ENCODE peak calls at places on chromosome 15, in nine cellular contexts. M is stimulated activated CD8-positive, alpha-beta memory T cell treated with anti-CD3 and anti-CD28 coated beads, Interleukin-15, amount 100 ng/mL, for 4 hours; W is activated T-cell treated with anti-CD3 and anti-CD28 coated beads for 1 hour; A is mesenteric fat pad; D is activated CD8-positive, alpha-beta memory T cell treated with anti-CD3 and anti-CD28 coated beads for 48 hours; J is hippocampal formation; X is stimulated activated CD4-positive, alpha-beta T cell treated with anti-CD3 and anti-CD28 coated beads, Interleukin-1b, Interleukin-23, amount 100 ng/mL, for 1 hour; R is Peyer's patch; O is cardiac fibroblast. H is an unnamed sample.

GRCh38 chr15:53837263-53837662 is 77.8 kb upstream of the WDR72 start:
- DNase-seq in O (no peak), J (no peak), M (no peak), R (no peak), W (no peak), A (no peak), D (no peak), X (no peak), H (no peak)

GRCh38 chr15:68764090-68764489 is 56.6 kb downstream of the ANP32A start:
- DNase-seq in D (no peak), W (no peak), X (no peak), O (no peak), A (no peak), J (no peak), M (no peak), R (no peak), H (no peak)

GRCh38 chr15:35362195-35362829 is 183.7 kb downstream of the DPH6 start:
- DNase-seq in W (no peak), R (no peak), M (no peak), X (no peak), A (no peak), J (no peak), O (peak; percentile 61), D (no peak), H (no peak)

GRCh38 chr15:47674576-47675232 is 42.6 kb upstream of the SEMA6D start:
- DNase-seq in X (no peak), M (no peak), W (no peak), O (no peak), A (no peak), D (no peak), R (no peak), J (no peak), H (no peak)

GRCh38 chr15:36590838-36591237 is 11.4 kb downstream of the CDIN1 start:
- DNase-seq in J (no peak), W (no peak), O (peak; percentile 88), A (no peak), M (no peak), X (no peak), D (no peak), R (no peak), H (no peak)

GRCh38 chr15:45645026-45645980 is 10.5 kb downstream of the SQOR start:
- DNase-seq in X (no peak), J (no peak), M (no peak), R (no peak), O (peak; percentile 86), W (no peak), A (no peak), D (no peak), H (no peak)

GRCh38 chr15:78340243-78341056 is at the start of gene CRABP1:
- DNase-seq in J (no peak), W (no peak), D (no peak), M (no peak), X (no peak), O (no peak), R (no peak), A (no peak), H (peak; percentile 45)

GRCh38 chr15:73075151-73075859 is 23.0 kb downstream of the NEO1 start:
- DNase-seq in X (no peak), W (no peak), O (no peak), A (no peak), M (no peak), R (no peak), D (no peak), J (peak; percentile 48), H (no peak)

GRCh38 chr15:90004252-90004651 is 3.1 kb downstream of the ZNF710 start:
- DNase-seq in R (no peak), J (no peak), D (no peak), A (no peak), M (no peak), O (no peak), X (no peak), W (no peak), H (no peak)

GRCh38 chr15:67135494-67135893 is 70.1 kb downstream of the SMAD3 start:
- DNase-seq in R (no peak), M (no peak), A (no peak), D (no peak), X (no peak), W (no peak), O (no peak), J (no peak), H (no peak)

GRCh38 chr15:99618941-99619411 is 53.2 kb downstream of the MEF2A start:
- DNase-seq in J (no peak), X (no peak), W (no peak), D (no peak), O (peak; percentile 17), A (no peak), R (no peak), M (no peak), H (no peak)

GRCh38 chr15:67738056-67738455 is 87.3 kb upstream of the SKOR1 start:
- DNase-seq in A (no peak), M (no peak), J (no peak), W (no peak), D (no peak), R (no peak), X (no peak), O (no peak), H (no peak)

GRCh38 chr15:83998486-83998885 is 237.1 kb upstream of the GOLGA6L4 start:
- DNase-seq in D (no peak), W (no peak), X (no peak), R (no peak), A (no peak), J (no peak), O (no peak), M (no peak), H (no peak)

GRCh38 chr15:66253296-66253642 is 281 bp downstream of the MEGF11 start:
- DNase-seq in X (no peak), D (no peak), A (no peak), M (no peak), W (no peak), R (no peak), J (no peak), O (no peak), H (no peak)

GRCh38 chr15:86879250-86880229 is 799.9 kb downstream of the AGBL1 start:
- DNase-seq in A (no peak), O (no peak), R (no peak), M (no peak), X (no peak), D (no peak), W (no peak), J (peak; percentile 7), H (no peak)

GRCh38 chr15:52124270-52124878 is 11.8 kb upstream of the BCL2L10 start:
- DNase-seq in A (no peak), J (no peak), O (peak; percentile 77), W (no peak), M (no peak), R (no peak), X (no peak), D (no peak), H (no peak)

GRCh38 chr15:36589971-36590370 is 10.5 kb downstream of the CDIN1 start:
- DNase-seq in X (no peak), R (no peak), D (no peak), O (peak; percentile 46), M (no peak), A (no peak), W (no peak), J (no peak), H (no peak)

GRCh38 chr15:67174864-67175573 is 79.4 kb downstream of the AAGAB start:
- DNase-seq in R (no peak), M (no peak), D (no peak), W (no peak), O (peak; percentile 65), A (peak; percentile 75), J (no peak), X (no peak), H (no peak)

GRCh38 chr15:84980196-84981053 is 1.2 kb upstream of the PDE8A start:
- DNase-seq in J (peak; percentile 83), D (peak; percentile 74), O (peak; percentile 89), R (peak; percentile 86), A (peak; percentile 95), M (peak; percentile 79), W (peak; percentile 84), X (peak; percentile 65), H (peak; percentile 97)

GRCh38 chr15:88493811-88494210 is 26.3 kb downstream of the MRPS11 start:
- DNase-seq in R (no peak), M (no peak), A (no peak), X (no peak), W (no peak), O (no peak), D (no peak), J (no peak), H (no peak)

GRCh38 chr15:70271422-70272088 is 173.8 kb upstream of the TLE3 start:
- DNase-seq in X (no peak), A (no peak), M (no peak), O (peak; percentile 97), J (no peak), W (no peak), R (no peak), D (no peak), H (peak; percentile 23)